ENCODE peak calls at places on chromosomes 1 and 21, in four cellular contexts. P is A549, J is K562, L is Panc1. K is an unnamed sample.

GRCh38 chr1:184326278-184326677 is 60.6 kb upstream of the C1orf21 start:
- DNase-seq in J (no peak), P (no peak), L (no peak), K (no peak)

GRCh38 chr1:59332983-59333382 is 36.1 kb downstream of the FGGY start:
- DNase-seq in J (no peak), P (no peak), L (peak), K (no peak)

GRCh38 chr1:184821658-184822057 is 67.0 kb upstream of the EDEM3 start:
- DNase-seq in J (no peak), L (no peak), P (no peak), K (no peak)

GRCh38 chr1:180254854-180255253 is 24.8 kb downstream of the LHX4 start:
- DNase-seq in P (no peak), J (no peak), L (no peak), K (no peak)

GRCh38 chr1:183070923-183071618 is 47.9 kb downstream of the LAMC1 start:
- DNase-seq in L (no peak), J (no peak), P (no peak), K (peak)

GRCh38 chr1:61481313-61481712 is 243.6 kb downstream of the TM2D1 start:
- DNase-seq in L (no peak), J (no peak), P (peak), K (no peak)

GRCh38 chr1:154755858-154756730 is 114.0 kb downstream of the KCNN3 start:
- DNase-seq in P (peak), L (no peak), J (no peak), K (no peak)

GRCh38 chr1:179742717-179743678 is at the start of gene FAM163A:
- DNase-seq in P (peak), L (no peak), J (no peak), K (peak)

GRCh38 chr21:37463083-37463780 is 96.7 kb downstream of the DYRK1A start:
- DNase-seq in L (peak), J (peak), P (peak), K (peak)

GRCh38 chr1:100360790-100361232 is 8.5 kb downstream of the CDC14A start:
- DNase-seq in L (no peak), P (no peak), J (peak), K (no peak)

GRCh38 chr1:192904438-192904895 is 95.6 kb downstream of the RGS2 start:
- DNase-seq in P (peak), J (no peak), L (no peak), K (no peak)

GRCh38 chr1:226223786-226224244 is 351 bp downstream of the MIXL1 start:
- DNase-seq in L (no peak), P (no peak), J (no peak), K (peak)

GRCh38 chr1:30373471-30374399 is 349.6 kb downstream of the MATN1 start:
- DNase-seq in L (no peak), J (no peak), P (no peak), K (no peak)

GRCh38 chr1:81349194-81349965 is 451.4 kb upstream of the ADGRL2 start:
- DNase-seq in P (no peak), L (no peak), J (no peak), K (peak)

GRCh38 chr1:99641558-99641957 is 4.4 kb upstream of the PALMD start:
- DNase-seq in L (no peak), J (no peak), P (no peak), K (no peak)

GRCh38 chr1:173426057-173426456 is 51.1 kb upstream of the PRDX6 start:
- DNase-seq in P (no peak), J (peak), L (no peak), K (no peak)

GRCh38 chr1:117271959-117272358 is 61.2 kb upstream of the VTCN1 start:
- DNase-seq in P (no peak), J (no peak), L (no peak), K (peak)

GRCh38 chr1:33918368-33918767 is 54.5 kb downstream of the HMGB4 start:
- DNase-seq in L (no peak), J (peak), P (no peak), K (no peak)

GRCh38 chr21:31780944-31781343 is 49.0 kb upstream of the SCAF4 start:
- DNase-seq in J (no peak), L (no peak), P (no peak), K (peak)

GRCh38 chr1:29934255-29934654 is 697.9 kb downstream of the PTPRU start:
- DNase-seq in L (no peak), J (no peak), P (no peak), K (no peak)

GRCh38 chr1:43994794-43995790 is 3.7 kb downstream of the CCDC24 start:
- DNase-seq in L (no peak), P (peak), J (peak), K (peak)
- TF ChIP-seq REST in L (no peak), P (no peak), J (no peak), K (no peak)

DNA sequence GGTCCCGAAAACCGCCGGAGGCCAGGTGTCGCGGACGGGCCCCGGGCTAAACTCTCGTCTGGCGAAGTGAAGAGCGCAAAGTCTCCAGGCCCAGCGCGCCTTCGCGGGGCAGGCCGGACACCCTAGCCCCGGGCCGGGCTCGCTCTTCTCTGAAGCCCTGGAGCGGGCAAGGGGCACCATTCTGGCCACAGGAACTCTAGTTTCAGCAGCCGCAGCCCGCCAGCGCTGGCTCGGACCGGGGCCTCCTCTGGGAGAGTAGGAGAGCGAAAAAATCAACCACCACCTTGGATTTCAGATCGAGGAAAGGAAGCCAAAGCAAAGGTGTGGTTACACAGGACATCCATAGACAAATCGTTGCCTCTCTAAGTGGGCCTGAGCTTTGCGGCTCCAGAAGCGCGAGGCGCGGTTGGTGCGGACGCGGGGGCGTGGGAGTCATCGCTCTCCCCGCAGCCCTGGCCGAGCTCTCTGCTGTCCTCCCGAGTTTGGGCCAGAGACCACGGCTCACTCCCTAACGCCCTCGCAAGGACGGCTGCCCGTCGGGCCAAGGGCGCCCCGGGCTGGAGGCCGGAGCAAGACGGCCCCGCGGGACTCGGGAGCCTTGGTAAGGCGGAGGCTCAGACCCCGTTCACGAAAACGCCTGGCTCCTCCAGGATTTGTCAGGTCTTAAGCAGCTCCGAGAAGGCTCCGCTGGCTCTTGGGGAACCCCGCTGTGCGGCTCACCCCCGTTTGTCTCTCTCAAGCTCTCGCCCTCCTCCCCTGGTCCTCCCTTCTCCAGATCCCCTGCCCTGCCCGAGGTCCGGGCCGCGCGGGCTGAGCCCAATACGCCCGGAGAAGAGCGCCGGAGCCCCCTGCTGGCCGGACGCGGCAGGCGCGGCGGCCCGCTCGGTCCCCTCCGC is 132.9 kb upstream of the DPYD start:
- DNase-seq in P (no peak), L (no peak), J (peak), K (peak)
- TF ChIP-seq REST in P (no peak), L (no peak), J (no peak), K (no peak)

DNA sequence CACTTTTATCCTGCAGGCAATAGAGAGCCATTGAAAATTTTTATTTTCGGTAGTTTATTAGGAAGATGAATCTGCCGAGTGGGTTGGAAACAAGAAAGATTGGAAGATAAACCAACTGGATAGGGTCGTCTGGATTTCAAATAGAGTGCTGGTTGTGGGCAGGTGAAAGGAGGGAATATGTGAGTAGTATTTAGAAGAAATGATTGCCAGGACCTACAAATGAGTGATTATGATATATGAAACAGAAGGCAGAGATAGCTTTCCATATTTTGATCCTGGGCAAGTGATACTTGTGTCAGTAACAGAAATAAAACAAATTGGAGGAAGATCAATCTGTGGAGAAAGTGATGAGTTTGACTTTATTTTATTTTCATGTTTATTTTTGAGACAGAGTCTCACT is 2.5 kb downstream of the CNIH4 start:
- DNase-seq in L (no peak), J (no peak), P (no peak), K (no peak)
- TF ChIP-seq REST in L (no peak), J (no peak), P (no peak), K (no peak)

GRCh38 chr1:93770640-93771039 is 89.0 kb upstream of the BCAR3 start:
- DNase-seq in L (no peak), J (no peak), P (no peak), K (peak)
- TF ChIP-seq REST in L (peak), J (peak), P (peak), K (peak)

GRCh38 chr1:151716771-151717631 is at the start of gene CELF3:
- DNase-seq in J (peak), P (no peak), L (no peak), K (peak)

GRCh38 chr1:151716405-151716762 is 219 bp downstream of the CELF3 start:
- DNase-seq in L (no peak), P (no peak), J (no peak), K (no peak)

GRCh38 chr1:151713874-151714273 is 2.7 kb downstream of the CELF3 start:
- DNase-seq in J (no peak), P (no peak), L (no peak), K (no peak)

GRCh38 chr1:151715726-151716404 is 738 bp downstream of the CELF3 start:
- DNase-seq in L (no peak), P (no peak), J (peak), K (peak)

DNA sequence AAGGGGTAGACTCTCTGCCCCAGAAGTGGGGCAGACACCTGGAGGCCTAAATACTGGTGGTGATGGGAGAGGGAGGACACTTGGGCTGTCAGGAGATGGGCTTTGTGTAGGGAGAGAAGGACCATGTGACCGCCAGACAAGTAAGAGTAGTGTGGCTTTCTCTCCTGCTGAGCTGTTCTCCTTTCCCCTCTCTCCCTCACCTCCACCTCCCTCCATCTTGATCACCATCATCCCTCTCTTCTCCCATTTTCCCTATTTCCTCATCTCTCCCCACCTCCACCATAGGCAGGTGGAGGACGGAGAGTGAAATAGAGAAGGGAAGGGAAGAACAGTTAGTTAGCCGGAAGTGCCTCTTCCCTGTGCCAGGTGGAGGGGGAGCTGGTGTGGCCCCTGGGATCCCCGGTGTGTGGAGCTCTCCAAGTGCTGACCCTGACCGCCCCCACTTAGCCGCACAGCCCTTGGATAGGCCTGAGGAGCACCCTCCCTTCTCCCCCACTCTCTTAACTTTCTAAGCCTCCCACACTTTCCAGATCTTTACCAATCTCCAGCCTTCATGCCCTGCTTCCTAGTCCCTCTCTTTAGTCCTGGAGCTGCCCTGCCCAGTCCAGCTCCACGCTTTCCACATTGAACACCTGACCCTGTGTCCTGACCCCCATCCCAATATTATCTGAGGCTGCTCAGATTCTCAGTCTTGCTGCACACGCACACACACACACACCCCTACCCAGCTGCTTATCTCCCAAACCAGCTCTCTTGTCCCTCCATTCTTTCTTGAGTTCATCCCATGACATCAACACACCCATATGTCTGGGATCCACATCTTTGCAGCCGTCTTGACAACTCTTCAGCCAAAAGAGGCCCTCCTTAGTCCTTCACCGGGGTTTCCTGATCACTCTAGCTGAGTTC is 1.5 kb downstream of the CELF3 start:
- DNase-seq in P (no peak), L (no peak), J (peak), K (peak)
- TF ChIP-seq REST in P (no peak), L (no peak), J (peak), K (peak)

GRCh38 chr1:201999625-202000238 is 10.7 kb upstream of the ELF3 start:
- DNase-seq in L (no peak), P (peak), J (peak), K (peak)
- TF ChIP-seq REST in L (no peak), P (no peak), J (no peak), K (no peak)

GRCh38 chr1:188672153-188672552 is 1805.5 kb downstream of the BRINP3 start:
- DNase-seq in L (no peak), P (no peak), J (no peak), K (no peak)

GRCh38 chr1:188668083-188668482 is 1809.6 kb downstream of the BRINP3 start:
- DNase-seq in P (no peak), L (no peak), J (no peak), K (peak)

GRCh38 chr1:188670837-188671236 is 1806.8 kb downstream of the BRINP3 start:
- DNase-seq in J (no peak), L (no peak), P (no peak), K (no peak)

GRCh38 chr1:188665477-188665876 is 1812.2 kb downstream of the BRINP3 start:
- DNase-seq in L (no peak), P (no peak), J (no peak), K (no peak)

GRCh38 chr1:188669715-188670114 is 1807.9 kb downstream of the BRINP3 start:
- DNase-seq in P (no peak), L (no peak), J (no peak), K (no peak)
- TF ChIP-seq REST in P (no peak), L (no peak), J (no peak), K (no peak)

K was measured in GM23338.